ENCODE peak calls at places on chromosomes 3 and 15, in four cellular contexts. O is activated CD4-positive, alpha-beta T cell treated with anti-CD3 and anti-CD28 coated beads for 36 hours; J is GM23248; E is HFF-Myc. Q is an unnamed sample.

GRCh38 chr15:24823473-24823872 is 131.3 kb upstream of the SNRPN start:
- DNase-seq in E (no peak), O (peak), J (no peak), Q (no peak)

GRCh38 chr15:100779331-100780207 is 100.1 kb upstream of the ALDH1A3 start:
- DNase-seq in E (no peak), O (no peak), J (no peak), Q (no peak)

GRCh38 chr3:129343643-129344360 is 65.1 kb downstream of the HMCES start:
- DNase-seq in O (peak), E (no peak), J (peak), Q (peak)

GRCh38 chr3:153372326-153372725 is 210.3 kb downstream of the RAP2B start:
- DNase-seq in O (no peak), E (no peak), J (peak), Q (no peak)

GRCh38 chr3:184361932-184362667 is 590 bp downstream of the POLR2H start:
- DNase-seq in E (no peak), O (peak), J (peak), Q (peak)

GRCh38 chr15:96019114-96019513 is 311.4 kb upstream of the NR2F2 start:
- DNase-seq in O (no peak), J (no peak), E (no peak), Q (no peak)

GRCh38 chr3:10274601-10275000 is 18.1 kb downstream of the GHRL start:
- DNase-seq in O (no peak), J (no peak), E (no peak), Q (no peak)

GRCh38 chr3:158097571-158098553 is 8.4 kb downstream of the SHOX2 start:
- DNase-seq in E (no peak), J (no peak), O (peak), Q (peak)

GRCh38 chr3:150248116-150248864 is 159.8 kb upstream of the TSC22D2 start:
- DNase-seq in E (peak), O (no peak), J (peak), Q (no peak)

GRCh38 chr15:67290319-67290718 is 35.7 kb downstream of the IQCH start:
- DNase-seq in E (no peak), J (peak), O (no peak), Q (no peak)

GRCh38 chr3:29525254-29525881 is 244.5 kb downstream of the RBMS3 start:
- DNase-seq in E (peak), J (peak), O (no peak), Q (no peak)

GRCh38 chr3:103381286-103381685 is 946.5 kb downstream of the ZPLD1 start:
- DNase-seq in E (no peak), J (no peak), O (no peak), Q (no peak)

GRCh38 chr15:71634820-71635219 is 175.5 kb upstream of the NR2E3 start:
- DNase-seq in E (peak), O (no peak), J (no peak), Q (no peak)

GRCh38 chr3:195221876-195222617 is 48.9 kb downstream of the XXYLT1 start:
- DNase-seq in O (no peak), J (no peak), E (no peak), Q (no peak)

GRCh38 chr15:60223161-60223560 is 174.6 kb downstream of the ANXA2 start:
- DNase-seq in E (no peak), O (no peak), J (no peak), Q (no peak)

GRCh38 chr3:99686955-99687612 is 48.7 kb downstream of the COL8A1 start:
- DNase-seq in O (peak), E (no peak), J (peak), Q (peak)

GRCh38 chr15:67383903-67384302 is 129.3 kb downstream of the IQCH start:
- DNase-seq in O (no peak), J (peak), E (no peak), Q (no peak)

GRCh38 chr15:62711691-62712454 is 330.7 kb upstream of the TPM1 start:
- DNase-seq in E (no peak), O (peak), J (peak), Q (peak)

GRCh38 chr15:62809106-62809967 is 233.2 kb upstream of the TPM1 start:
- DNase-seq in O (no peak), E (no peak), J (peak), Q (no peak)

GRCh38 chr15:75195122-75195765 is 6.4 kb upstream of the C15orf39 start:
- DNase-seq in E (no peak), J (no peak), O (no peak), Q (no peak)

GRCh38 chr3:105375750-105376511 is 9.2 kb downstream of the ALCAM start:
- DNase-seq in O (no peak), E (no peak), J (no peak), Q (no peak)

GRCh38 chr3:23202203-23202920 is 765 bp upstream of the UBE2E2 start:
- DNase-seq in J (peak), O (no peak), E (no peak), Q (no peak)

GRCh38 chr3:194333212-194333980 is 17.7 kb downstream of the CPN2 start:
- DNase-seq in J (peak), O (peak), E (peak), Q (peak)

GRCh38 chr3:15892828-15893227 is 95.0 kb upstream of the ANKRD28 start:
- DNase-seq in E (no peak), J (peak), O (no peak), Q (no peak)

GRCh38 chr3:39882111-39882510 is 72.7 kb downstream of the MYRIP start:
- DNase-seq in E (no peak), J (no peak), O (no peak), Q (no peak)

Q was measured in activated CD4-positive, alpha-beta memory T cell treated with anti-CD3 and anti-CD28 coated beads for 36 hours.